ENCODE peak calls at places on chromosome 1, in four cellular contexts. G, H, V and A are unnamed samples.

GRCh38 chr1:160043543-160043942 is 11.8 kb upstream of the PIGM start:
- DNase-seq in H (no peak), G (no peak), V (no peak), A (no peak)

GRCh38 chr1:91325456-91325855 is 79.2 kb downstream of the HFM1 start:
- DNase-seq in V (no peak), H (no peak), G (no peak), A (no peak)

GRCh38 chr1:162177126-162177525 is 107.6 kb downstream of the NOS1AP start:
- DNase-seq in V (no peak), H (peak), G (no peak), A (no peak)

GRCh38 chr1:20603473-20604464 is 14.9 kb downstream of the CDA start:
- DNase-seq in V (peak), G (no peak), H (peak), A (no peak)

GRCh38 chr1:196608401-196609113 is at the start of gene KCNT2:
- DNase-seq in V (peak), G (no peak), H (no peak), A (no peak)

GRCh38 chr1:38651669-38652068 is 207.9 kb downstream of the RRAGC start:
- DNase-seq in G (no peak), H (no peak), V (no peak), A (no peak)

GRCh38 chr1:16204634-16205332 is 7.7 kb downstream of the ARHGEF19 start:
- DNase-seq in G (no peak), H (no peak), V (no peak), A (no peak)

GRCh38 chr1:203165800-203166161 is 9.8 kb downstream of the MYBPH start:
- DNase-seq in V (no peak), G (no peak), H (no peak), A (no peak)

GRCh38 chr1:225961659-225962439 is 20.8 kb upstream of the LEFTY2 start:
- DNase-seq in H (no peak), V (no peak), G (no peak), A (no peak)

GRCh38 chr1:204837440-204838084 is 33.1 kb upstream of the NFASC start:
- DNase-seq in H (no peak), V (peak), G (no peak), A (no peak)

GRCh38 chr1:169124459-169124858 is 18.0 kb downstream of the ATP1B1 start:
- DNase-seq in H (no peak), V (no peak), G (no peak), A (no peak)

GRCh38 chr1:156852414-156852874 is 6.5 kb downstream of the INSRR start:
- DNase-seq in V (peak), G (no peak), H (no peak), A (no peak)

GRCh38 chr1:73903092-73903491 is 294.9 kb downstream of the LRRIQ3 start:
- DNase-seq in H (no peak), V (no peak), G (no peak), A (no peak)

GRCh38 chr1:53080041-53080440 is 18.0 kb downstream of the PODN start:
- DNase-seq in H (no peak), V (no peak), G (no peak), A (no peak)

GRCh38 chr1:159996653-159997052 is 35.1 kb downstream of the PIGM start:
- DNase-seq in G (no peak), V (peak), H (peak), A (no peak)

GRCh38 chr1:38783659-38784229 is 75.8 kb downstream of the RRAGC start:
- DNase-seq in H (no peak), V (no peak), G (no peak), A (no peak)

GRCh38 chr1:15756143-15757015 is 2.2 kb upstream of the FBLIM1 start:
- DNase-seq in V (no peak), G (no peak), H (no peak), A (no peak)

GRCh38 chr1:219792337-219793021 is 135.9 kb downstream of the SLC30A10 start:
- DNase-seq in V (peak), G (no peak), H (peak), A (no peak)

GRCh38 chr1:30190481-30191153 is 532.8 kb downstream of the MATN1 start:
- DNase-seq in H (no peak), G (no peak), V (no peak), A (no peak)

GRCh38 chr1:50593515-50593914 is 170.3 kb upstream of the DMRTA2 start:
- DNase-seq in H (no peak), V (no peak), G (no peak), A (no peak)

GRCh38 chr1:6028042-6028895 is 17.4 kb upstream of the KCNAB2 start:
- DNase-seq in V (no peak), H (no peak), G (peak), A (no peak)

GRCh38 chr1:67618285-67619018 is 66.5 kb upstream of the GADD45A start:
- DNase-seq in G (peak), H (peak), V (peak), A (no peak)

GRCh38 chr1:6866825-6867224 is 81.6 kb downstream of the CAMTA1 start:
- DNase-seq in H (no peak), V (no peak), G (no peak), A (no peak)

GRCh38 chr1:109620396-109620817 is 770 bp downstream of the AMPD2 start:
- DNase-seq in V (peak), H (peak), G (no peak), A (no peak)

GRCh38 chr1:98054367-98054701 is 133.5 kb upstream of the DPYD start:
- DNase-seq in G (no peak), H (no peak), V (no peak), A (no peak)

GRCh38 chr1:15139654-15140350 is 13.7 kb upstream of the TMEM51 start:
- DNase-seq in G (no peak), H (no peak), V (no peak), A (no peak)

GRCh38 chr1:65068202-65069011 is 79.6 kb upstream of the AK4 start:
- DNase-seq in V (peak), H (no peak), G (no peak), A (no peak)

GRCh38 chr1:156368889-156369684 is at the start of gene RHBG:
- DNase-seq in G (no peak), H (no peak), V (peak), A (no peak)

GRCh38 chr1:34500451-34500850 is 254.4 kb upstream of the GJB5 start:
- DNase-seq in H (no peak), V (peak), G (no peak), A (no peak)

GRCh38 chr1:202002447-202002846 is 7.9 kb upstream of the ELF3 start:
- DNase-seq in V (no peak), G (no peak), H (no peak), A (no peak)

GRCh38 chr1:214303538-214303937 is 22.6 kb downstream of the SMYD2 start:
- DNase-seq in V (peak), H (no peak), G (no peak), A (no peak)

GRCh38 chr1:230365723-230366307 is 60.3 kb downstream of the PGBD5 start:
- DNase-seq in H (no peak), G (no peak), V (no peak), A (no peak)

GRCh38 chr1:92877081-92877711 is 45.4 kb downstream of the RPL5 start:
- DNase-seq in H (no peak), G (no peak), V (no peak), A (no peak)

GRCh38 chr1:25944986-25945385 is 38.8 kb upstream of the STMN1 start:
- DNase-seq in H (no peak), G (no peak), V (peak), A (no peak)

GRCh38 chr1:156004843-156005593 is 15.7 kb downstream of the SSR2 start:
- DNase-seq in V (no peak), H (no peak), G (no peak), A (no peak)